ENCODE peak calls at places on chromosomes 3 and 15, in seven cellular contexts. D, L, O, H, Z, M and R are unnamed samples.

GRCh38 chr3:196569003-196569516 is 600 bp downstream of the FBXO45 start:
- DNase-seq in D (peak; percentile 20), L (peak; percentile 36), O (peak; percentile 48), H (peak; percentile 57), Z (peak; percentile 3), M (no peak), R (peak; percentile 37)

GRCh38 chr3:126501736-126502135 is 15.8 kb downstream of the UROC1 start:
- DNase-seq in D (no peak), L (no peak), O (no peak), H (no peak), Z (no peak), M (peak; percentile 26), R (no peak)

GRCh38 chr15:38647683-38648082 is 83.1 kb upstream of the RASGRP1 start:
- DNase-seq in D (no peak), L (no peak), O (no peak), H (no peak), Z (no peak), M (peak; percentile 14), R (peak; percentile 22)

GRCh38 chr3:42991369-42992315 is 12.5 kb downstream of the GASK1A start:
- DNase-seq in D (no peak), L (no peak), O (no peak), H (no peak), Z (no peak), M (peak; percentile 66), R (no peak)

GRCh38 chr3:152444029-152444641 is 175.4 kb downstream of the MBNL1 start:
- DNase-seq in D (no peak), L (no peak), O (no peak), H (peak; percentile 10), Z (no peak), M (peak; percentile 28), R (peak; percentile 48)

GRCh38 chr3:85502148-85502875 is 543.5 kb downstream of the CADM2 start:
- DNase-seq in D (no peak), L (no peak), O (no peak), H (no peak), Z (no peak), M (no peak), R (no peak)

GRCh38 chr15:67091966-67092677 is 26.7 kb downstream of the SMAD3 start:
- DNase-seq in D (no peak), L (no peak), O (no peak), H (no peak), Z (no peak), M (peak; percentile 50), R (no peak)

GRCh38 chr15:91032919-91033803 is 10.8 kb upstream of the VPS33B start:
- DNase-seq in D (peak; percentile 29), L (peak; percentile 23), O (peak; percentile 60), H (no peak), Z (peak; percentile 41), M (peak; percentile 81), R (peak; percentile 25)